ENCODE peak calls at places on chromosome 22, in four cellular contexts. A, D, O and J are unnamed samples.

GRCh38 chr22:36541831-36542391 is 12.9 kb upstream of the EIF3D start:
- DNase-seq in A (peak), D (no peak), O (no peak), J (no peak)

GRCh38 chr22:20464096-20464614 is 26.5 kb upstream of the SCARF2 start:
- DNase-seq in A (peak), D (no peak), O (peak), J (no peak)

GRCh38 chr22:44333847-44334635 is 21.3 kb upstream of the SHISAL1 start:
- DNase-seq in A (no peak), D (no peak), O (no peak), J (no peak)

GRCh38 chr22:42792909-42793847 is 63.9 kb downstream of the ARFGAP3 start:
- DNase-seq in A (no peak), D (no peak), O (no peak), J (no peak)

GRCh38 chr22:40660725-40661124 is 18.6 kb upstream of the MCHR1 start:
- DNase-seq in A (no peak), D (no peak), O (no peak), J (no peak)

GRCh38 chr22:48173061-48173849 is 1410.8 kb downstream of the TBC1D22A start:
- DNase-seq in A (no peak), D (no peak), O (no peak), J (no peak)

GRCh38 chr22:48555606-48556005 is 1272.1 kb downstream of the BRD1 start:
- DNase-seq in A (no peak), D (no peak), O (no peak), J (no peak)

GRCh38 chr22:37283393-37283937 is 1.2 kb downstream of the CYTH4 start:
- DNase-seq in A (peak), D (no peak), O (no peak), J (no peak)

GRCh38 chr22:48270731-48271130 is 1508.3 kb downstream of the TBC1D22A start:
- DNase-seq in A (no peak), D (no peak), O (no peak), J (no peak)

GRCh38 chr22:25644122-25644521 is 79.6 kb downstream of the GRK3 start:
- DNase-seq in A (no peak), D (no peak), O (no peak), J (no peak)

GRCh38 chr22:38830026-38830844 is 13.6 kb downstream of the NPTXR start:
- DNase-seq in A (no peak), D (no peak), O (no peak), J (no peak)

GRCh38 chr22:24485170-24485569 is 10.0 kb upstream of the UPB1 start:
- DNase-seq in A (no peak), D (no peak), O (no peak), J (no peak)

GRCh38 chr22:27115816-27116256 is 458.4 kb downstream of the MIAT start:
- DNase-seq in A (no peak), D (no peak), O (no peak), J (no peak)

GRCh38 chr22:25369133-25369532 is 149.7 kb downstream of the CRYBB2 start:
- DNase-seq in A (no peak), D (no peak), O (no peak), J (no peak)

GRCh38 chr22:21047730-21048129 is 2.0 kb downstream of the LRRC74B start:
- DNase-seq in A (no peak), D (no peak), O (no peak), J (no peak)

GRCh38 chr22:44646668-44647067 is 55.3 kb upstream of the PRR5 start:
- DNase-seq in A (no peak), D (no peak), O (no peak), J (no peak)

GRCh38 chr22:31332010-31332409 is 14.1 kb downstream of the PATZ1 start:
- DNase-seq in A (no peak), D (no peak), O (no peak), J (no peak)

GRCh38 chr22:49422668-49423067 is 405.0 kb downstream of the BRD1 start:
- DNase-seq in A (no peak), D (no peak), O (no peak), J (no peak)

GRCh38 chr22:39318507-39319283 is 728 bp downstream of the RPL3 start:
- DNase-seq in A (peak), D (no peak), O (peak), J (no peak)

GRCh38 chr22:46010177-46010867 is 33.4 kb upstream of the WNT7B start:
- DNase-seq in A (no peak), D (no peak), O (no peak), J (no peak)

GRCh38 chr22:24803064-24803542 is 2.9 kb upstream of the SGSM1 start:
- DNase-seq in A (peak), D (peak), O (peak), J (no peak)

GRCh38 chr22:19903513-19903912 is 38.1 kb upstream of the COMT start:
- DNase-seq in A (no peak), D (no peak), O (no peak), J (no peak)

GRCh38 chr22:20952544-20953341 is 14.3 kb upstream of the AIFM3 start:
- DNase-seq in A (no peak), D (no peak), O (no peak), J (no peak)

GRCh38 chr22:44120314-44120704 is 60.4 kb upstream of the PARVG start:
- DNase-seq in A (no peak), D (no peak), O (no peak), J (no peak)

GRCh38 chr22:27224485-27225364 is 567.3 kb downstream of the MIAT start:
- DNase-seq in A (no peak), D (no peak), O (no peak), J (no peak)

GRCh38 chr22:31925056-31925455 is 19.3 kb upstream of the YWHAH start:
- DNase-seq in A (no peak), D (no peak), O (no peak), J (no peak)

GRCh38 chr22:44454113-44454769 is 43.8 kb downstream of the RTL6 start:
- DNase-seq in A (no peak), D (no peak), O (no peak), J (no peak)

GRCh38 chr22:28424427-28425080 is 255.1 kb downstream of the TTC28 start:
- DNase-seq in A (no peak), D (no peak), O (no peak), J (no peak)